ENCODE peak calls at places on chromosomes 16 and 17, in eight cellular contexts. S, I, L, A, J, F, W and H are unnamed samples. For H3K27me3, the result is how much of the 10 kb centered on the place peaks cover.

GRCh38 chr17:49210158-49211029 is at the start of the genes ABI3 and GNGT2:
- DNase-seq in S (no peak), I (peak), L (no peak), A (no peak), J (peak), F (no peak), W (no peak), H (no peak)

GRCh38 chr17:78232774-78233173 is 1.3 kb downstream of the TMEM235 start:
- DNase-seq in S (no peak), I (no peak), L (no peak), A (no peak), J (no peak), F (no peak), W (no peak), H (no peak)

GRCh38 chr16:30033270-30033669 is 2.2 kb upstream of the TLCD3B start:
- DNase-seq in S (peak), I (no peak), L (no peak), A (no peak), J (no peak), F (peak), W (no peak), H (no peak)

GRCh38 chr16:87844809-87845208 is 24.5 kb downstream of the SLC7A5 start:
- DNase-seq in S (no peak), I (no peak), L (no peak), A (no peak), J (no peak), F (no peak), W (no peak), H (no peak)

GRCh38 chr17:29070795-29071194 is 27.9 kb downstream of the PIPOX start:
- DNase-seq in S (no peak), I (no peak), L (no peak), A (no peak), J (no peak), F (no peak), W (no peak), H (no peak)

GRCh38 chr17:73711184-73711583 is 66.9 kb upstream of the SDK2 start:
- DNase-seq in S (no peak), I (no peak), L (no peak), A (no peak), J (no peak), F (no peak), W (no peak), H (peak)

GRCh38 chr16:87806608-87807546 is 41.1 kb upstream of the KLHDC4 start:
- DNase-seq in S (peak), I (peak), L (peak), A (peak), J (no peak), F (peak), W (peak), H (peak)

GRCh38 chr17:72719582-72720493 is 372.6 kb downstream of the SLC39A11 start:
- DNase-seq in S (no peak), I (peak), L (no peak), A (no peak), J (no peak), F (no peak), W (no peak), H (no peak)

GRCh38 chr16:80063028-80063767 is 462.7 kb upstream of the MAF start:
- DNase-seq in S (no peak), I (no peak), L (peak), A (no peak), J (no peak), F (no peak), W (no peak), H (no peak)

GRCh38 chr16:3789375-3790067 is 72.2 kb upstream of the TRAP1 start:
- DNase-seq in S (no peak), I (no peak), L (no peak), A (no peak), J (no peak), F (no peak), W (no peak), H (no peak)

GRCh38 chr17:27578718-27579085 is 52.3 kb upstream of the LGALS9 start:
- DNase-seq in S (peak), I (peak), L (peak), A (no peak), J (no peak), F (peak), W (no peak), H (no peak)

GRCh38 chr16:53152321-53152720 is 97.5 kb downstream of the CHD9 start:
- DNase-seq in S (no peak), I (peak), L (no peak), A (no peak), J (no peak), F (no peak), W (no peak), H (no peak)

GRCh38 chr16:57374067-57374534 is 1.8 kb downstream of the CX3CL1 start:
- DNase-seq in S (peak), I (peak), L (peak), A (no peak), J (no peak), F (no peak), W (no peak), H (no peak)

GRCh38 chr16:79770244-79771064 is 169.9 kb upstream of the MAF start:
- DNase-seq in S (peak), I (peak), L (peak), A (peak), J (peak), F (peak), W (no peak), H (peak)

GRCh38 chr17:49468827-49469385 is 26.2 kb upstream of the NGFR start:
- DNase-seq in S (no peak), I (no peak), L (peak), A (no peak), J (no peak), F (no peak), W (no peak), H (no peak)

GRCh38 chr17:60372790-60373483 is 19.0 kb downstream of the USP32 start:
- DNase-seq in S (peak), I (peak), L (peak), A (peak), J (no peak), F (no peak), W (no peak), H (no peak)

GRCh38 chr16:49400611-49401010 is 27.0 kb downstream of the C16orf78 start:
- DNase-seq in S (no peak), I (no peak), L (no peak), A (no peak), J (no peak), F (no peak), W (no peak), H (no peak)

GRCh38 chr16:10984509-10984908 is 40.1 kb downstream of the CLEC16A start:
- DNase-seq in S (no peak), I (peak), L (peak), A (peak), J (no peak), F (no peak), W (no peak), H (peak)
- H3K27me3 ChIP-seq in S (under half), I (under half), L (under half), A (under half), J (under half), F (under half), W (under half), H (under half)

DNA sequence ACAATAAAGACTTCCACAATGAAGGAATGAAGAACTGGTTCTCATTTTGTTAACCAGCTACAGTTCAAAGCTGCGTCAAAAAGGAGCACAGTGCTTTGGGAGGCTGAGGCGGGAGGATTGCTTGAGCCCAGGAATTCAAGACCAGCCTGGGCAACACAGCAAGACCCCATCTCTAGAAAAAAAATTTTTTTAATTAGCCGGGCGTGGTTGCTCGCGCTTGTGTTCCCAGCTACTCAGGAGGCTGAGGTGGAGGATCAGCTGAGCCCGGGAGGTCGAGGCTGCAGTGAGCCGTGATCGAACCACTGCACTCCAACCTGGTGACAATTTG is 764 bp upstream of the SLC6A4 start:
- DNase-seq in S (no peak), I (no peak), L (no peak), A (no peak), J (no peak), F (no peak), W (no peak), H (no peak)
- H2AFZ ChIP-seq in S (peak), I (no peak), L (peak), A (no peak), J (peak), F (no peak), W (peak), H (no peak)

DNA sequence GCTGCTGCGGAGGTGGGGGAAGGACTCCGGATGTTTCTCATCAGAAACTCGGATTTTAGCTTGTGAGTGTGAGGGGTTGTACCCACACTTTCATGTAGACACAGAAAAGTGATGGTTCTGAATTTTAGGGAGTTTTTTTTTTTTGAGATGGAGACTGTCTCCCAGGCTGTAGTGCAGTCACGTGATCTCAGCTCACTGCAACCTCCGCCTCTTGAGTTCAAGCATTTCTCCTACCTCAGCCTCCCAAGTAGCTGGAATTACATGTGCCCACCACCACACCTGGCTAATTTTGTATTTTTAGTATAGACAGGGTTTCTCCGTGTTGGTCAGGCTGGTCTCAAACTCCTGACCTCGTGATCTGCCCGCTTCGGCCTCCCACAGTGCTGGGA is 22.4 kb upstream of the GNG13 start:
- DNase-seq in S (no peak), I (no peak), L (no peak), A (no peak), J (no peak), F (no peak), W (no peak), H (no peak)
- H3K27me3 ChIP-seq in S (under half), I (under half), L (under half), A (under half), J (under half), F (half or more), W (under half), H (half or more)

DNA sequence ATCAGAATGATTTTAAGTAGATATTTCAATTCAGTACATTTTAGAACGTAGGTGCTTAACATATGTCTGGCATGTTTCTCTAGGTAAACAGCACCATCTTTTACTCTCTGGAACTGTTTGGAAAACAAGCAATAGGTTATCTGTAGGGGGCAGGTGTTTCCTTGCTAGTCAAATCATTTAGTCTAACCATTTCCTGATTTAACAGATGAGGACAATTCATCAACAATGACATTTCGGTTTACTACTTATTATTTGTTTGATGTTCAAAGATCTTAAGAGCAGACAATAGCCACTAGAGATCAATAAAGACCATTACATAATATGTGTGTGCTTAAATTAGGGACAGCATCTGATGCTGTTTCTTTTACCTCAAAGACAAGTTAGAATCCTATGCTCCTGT is 173.1 kb downstream of the CEP112 start:
- DNase-seq in S (no peak), I (no peak), L (no peak), A (no peak), J (no peak), F (no peak), W (no peak), H (no peak)
- H2AFZ ChIP-seq in S (no peak), I (no peak), L (no peak), A (no peak), J (no peak), F (no peak), W (no peak), H (no peak)

DNA sequence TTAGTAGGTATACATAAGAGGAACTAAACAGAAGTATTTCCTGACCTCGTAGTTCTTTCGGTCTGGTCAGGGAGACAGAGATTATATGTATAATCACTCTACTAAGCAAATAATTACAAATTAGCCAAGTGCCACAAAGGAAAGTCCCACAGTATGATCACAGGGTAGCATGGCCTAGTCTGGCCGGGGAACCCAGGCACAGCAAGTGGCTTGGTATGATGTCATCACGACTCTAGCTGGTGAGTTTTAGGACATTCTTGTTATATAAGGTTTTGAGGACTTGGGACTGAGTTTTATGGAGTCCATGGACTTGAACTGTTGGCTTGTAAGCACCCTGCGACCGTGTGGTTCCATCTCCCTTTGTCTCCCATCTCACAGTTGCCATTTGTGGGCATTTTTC is 316.5 kb upstream of the ZFHX3 start:
- DNase-seq in S (no peak), I (no peak), L (no peak), A (no peak), J (no peak), F (no peak), W (no peak), H (no peak)
- H3K27me3 ChIP-seq in S (under half), I (under half), L (under half), A (under half), J (under half), F (under half), W (under half), H (under half)

DNA sequence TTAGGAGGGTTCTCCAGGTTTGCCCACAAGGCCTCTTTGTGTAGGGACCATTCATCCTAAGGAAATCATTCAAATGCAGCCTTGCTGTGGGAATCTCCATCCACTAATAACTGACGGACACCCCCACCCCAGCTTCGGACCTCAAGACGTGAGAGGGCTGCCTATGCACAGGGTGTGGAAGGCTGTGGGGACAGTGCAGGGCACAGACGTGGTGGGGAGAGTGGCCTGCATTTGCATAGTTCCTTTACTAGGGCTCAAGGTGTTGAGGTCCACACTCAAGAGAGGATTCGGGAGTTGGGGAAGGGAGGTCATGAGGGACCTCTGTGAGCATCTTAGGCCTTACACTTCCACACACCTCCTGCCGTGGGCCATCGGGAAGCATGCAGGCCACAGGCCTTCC is 9.8 kb downstream of the DUSP3 start:
- DNase-seq in S (no peak), I (no peak), L (no peak), A (no peak), J (no peak), F (no peak), W (no peak), H (no peak)
- H2AFZ ChIP-seq in S (no peak), I (no peak), L (no peak), A (no peak), J (no peak), F (no peak), W (no peak), H (no peak)

GRCh38 chr17:61402073-61402541 is 2.5 kb downstream of the TBX2 start:
- DNase-seq in S (no peak), I (no peak), L (no peak), A (no peak), J (no peak), F (no peak), W (no peak), H (no peak)
- H3K27me3 ChIP-seq in S (under half), I (under half), L (under half), A (under half), J (half or more), F (half or more), W (under half), H (half or more)

GRCh38 chr17:37490638-37491614 is 1.2 kb downstream of the DUSP14 start:
- DNase-seq in S (peak), I (peak), L (peak), A (peak), J (peak), F (peak), W (peak), H (peak)
- H2AFZ ChIP-seq in S (peak), I (peak), L (peak), A (peak), J (peak), F (peak), W (no peak), H (peak)

GRCh38 chr16:66921758-66922450 is 3.2 kb upstream of the CDH16 start:
- DNase-seq in S (no peak), I (no peak), L (no peak), A (no peak), J (peak), F (no peak), W (no peak), H (no peak)
- H3K27me3 ChIP-seq in S (under half), I (under half), L (under half), A (under half), J (under half), F (half or more), W (under half), H (half or more)